ENCODE peak calls at places on chromosomes 6 and 20, in four cellular contexts. One of them, this sample, is unnamed.

GRCh38 chr20:5848711-5849505 is 98.7 kb downstream of the SHLD1 start:
- DNase-seq in HCT116: no peak
- DNase-seq in K562: no peak
- DNase-seq in HepG2: no peak
- DNase-seq in this sample: no peak

GRCh38 chr20:61464634-61465033 is 212.6 kb downstream of the CDH4 start:
- DNase-seq in HCT116: no peak
- DNase-seq in K562: no peak
- DNase-seq in HepG2: no peak
- DNase-seq in this sample: no peak

GRCh38 chr6:21836292-21836691 is 242.7 kb downstream of the SOX4 start:
- DNase-seq in HCT116: no peak
- DNase-seq in K562: no peak
- DNase-seq in HepG2: no peak
- DNase-seq in this sample: no peak

GRCh38 chr6:41535766-41536165 is 10.4 kb upstream of the FOXP4 start:
- DNase-seq in HCT116: no peak
- DNase-seq in K562: no peak
- DNase-seq in HepG2: no peak
- DNase-seq in this sample: no peak

GRCh38 chr20:40959325-40960092 is 69.1 kb upstream of the TOP1 start:
- DNase-seq in HCT116: no peak
- DNase-seq in K562: no peak
- DNase-seq in HepG2: no peak
- DNase-seq in this sample: no peak

GRCh38 chr6:91751496-91751895 is 1164.6 kb upstream of the MAP3K7 start:
- DNase-seq in HCT116: no peak
- DNase-seq in K562: no peak
- DNase-seq in HepG2: no peak
- DNase-seq in this sample: no peak

GRCh38 chr6:219641-220198 is 72.6 kb upstream of the DUSP22 start:
- DNase-seq in HCT116: no peak
- DNase-seq in K562: peak; percentile 56
- DNase-seq in HepG2: peak; percentile 71
- DNase-seq in this sample: no peak

GRCh38 chr20:36754656-36755222 is 8.8 kb upstream of the NDRG3 start:
- DNase-seq in HCT116: peak; percentile 37
- DNase-seq in K562: peak; percentile 63
- DNase-seq in HepG2: peak; percentile 84
- DNase-seq in this sample: peak; percentile 78

GRCh38 chr6:109081516-109081915 is 13.1 kb downstream of the SESN1 start:
- DNase-seq in HCT116: no peak
- DNase-seq in K562: no peak
- DNase-seq in HepG2: no peak
- DNase-seq in this sample: no peak

GRCh38 chr6:72946766-72947165 is 278.5 kb downstream of the KHDC1L start:
- DNase-seq in HCT116: no peak
- DNase-seq in K562: no peak
- DNase-seq in HepG2: peak; percentile 3
- DNase-seq in this sample: no peak

GRCh38 chr6:149235130-149235561 is 82.4 kb upstream of the TAB2 start:
- DNase-seq in HCT116: peak; percentile 82
- DNase-seq in K562: no peak
- DNase-seq in HepG2: peak; percentile 54
- DNase-seq in this sample: no peak

GRCh38 chr20:21272279-21272678 is 30.9 kb upstream of the XRN2 start:
- DNase-seq in HCT116: no peak
- DNase-seq in K562: no peak
- DNase-seq in HepG2: no peak
- DNase-seq in this sample: no peak

GRCh38 chr6:54846857-54847721 is 518 bp downstream of the FAM83B start:
- DNase-seq in HCT116: no peak
- DNase-seq in K562: no peak
- DNase-seq in HepG2: no peak
- DNase-seq in this sample: no peak

GRCh38 chr20:47280668-47281067 is 75.8 kb downstream of the ZMYND8 start:
- DNase-seq in HCT116: no peak
- DNase-seq in K562: no peak
- DNase-seq in HepG2: no peak
- DNase-seq in this sample: no peak

GRCh38 chr6:72890671-72891070 is 268.8 kb downstream of the KCNQ5 start:
- DNase-seq in HCT116: no peak
- DNase-seq in K562: no peak
- DNase-seq in HepG2: no peak
- DNase-seq in this sample: no peak

GRCh38 chr6:32838114-32838958 is at the start of gene TAP2:
- DNase-seq in HCT116: peak; percentile 79
- DNase-seq in K562: peak; percentile 97
- DNase-seq in HepG2: peak; percentile 89
- DNase-seq in this sample: peak; percentile 63

GRCh38 chr6:32842021-32842650 is 1.7 kb downstream of the PSMB8 start:
- DNase-seq in HCT116: no peak
- DNase-seq in K562: no peak
- DNase-seq in HepG2: no peak
- DNase-seq in this sample: no peak

GRCh38 chr6:32839356-32839755 is 817 bp upstream of the TAP2 start:
- DNase-seq in HCT116: no peak
- DNase-seq in K562: no peak
- DNase-seq in HepG2: no peak
- DNase-seq in this sample: no peak

GRCh38 chr6:32842690-32843089 is 1.2 kb downstream of the PSMB8 start:
- DNase-seq in HCT116: no peak
- DNase-seq in K562: no peak
- DNase-seq in HepG2: no peak
- DNase-seq in this sample: no peak

DNA sequence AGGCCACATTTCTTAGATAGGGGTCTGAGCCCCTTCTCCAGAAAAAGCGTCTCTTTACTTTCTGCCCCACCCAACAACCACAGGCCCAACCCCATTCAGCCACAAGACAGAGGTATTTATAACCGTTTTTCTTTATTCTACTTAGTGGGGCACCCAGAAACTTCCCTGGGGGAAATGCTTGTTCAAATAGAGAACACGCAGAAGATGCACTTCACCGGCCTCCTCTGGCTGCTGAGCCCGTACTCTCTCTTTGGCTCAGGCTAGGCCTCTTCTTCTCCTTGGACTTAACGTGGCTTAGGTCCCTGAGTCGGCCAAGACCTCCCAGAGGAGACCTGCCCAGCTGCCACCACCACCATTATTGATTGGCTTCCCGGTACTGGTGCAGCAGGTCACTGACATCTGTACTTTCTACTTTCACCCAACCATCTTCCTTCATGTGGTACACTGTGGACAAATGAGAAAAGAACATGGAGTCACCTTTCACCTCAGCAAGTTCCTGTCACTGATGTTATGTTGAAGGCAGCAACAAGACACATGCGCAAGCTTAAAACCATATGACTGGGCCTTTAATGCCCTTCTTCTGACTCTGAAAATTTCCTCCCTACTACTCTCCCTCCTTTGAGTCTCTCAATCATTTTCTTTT is 2.2 kb upstream of the TAP2 start:
- DNase-seq in HCT116: no peak
- DNase-seq in K562: no peak
- DNase-seq in HepG2: no peak
- DNase-seq in this sample: no peak
- H3K27me3 ChIP-seq in HCT116: no peaks in the 10 kb centered on the region
- H3K27me3 ChIP-seq in K562: peaks cover 12% of the 10 kb centered on the region
- H3K27me3 ChIP-seq in HepG2: no peaks in the 10 kb centered on the region
- H3K27me3 ChIP-seq in this sample: no peaks in the 10 kb centered on the region

GRCh38 chr6:44264154-44265002 is 973 bp downstream of the NFKBIE start:
- DNase-seq in HCT116: no peak
- DNase-seq in K562: no peak
- DNase-seq in HepG2: no peak
- DNase-seq in this sample: no peak
- TF ChIP-seq TCF7L2 in HCT116: no peak
- TF ChIP-seq TCF7L2 in K562: no peak
- TF ChIP-seq TCF7L2 in HepG2: no peak
- TF ChIP-seq TCF7L2 in this sample: no peak

GRCh38 chr6:151614630-151615029 is 120.8 kb downstream of the CCDC170 start:
- DNase-seq in HCT116: no peak
- DNase-seq in K562: no peak
- DNase-seq in HepG2: no peak
- DNase-seq in this sample: no peak
- TF ChIP-seq SIN3A in HCT116: no peak
- TF ChIP-seq SIN3A in K562: no peak
- TF ChIP-seq SIN3A in HepG2: no peak
- TF ChIP-seq SIN3A in this sample: no peak

GRCh38 chr20:57294558-57294957 is 28.1 kb upstream of the BMP7 start:
- DNase-seq in HCT116: no peak
- DNase-seq in K562: no peak
- DNase-seq in HepG2: peak; percentile 19
- DNase-seq in this sample: no peak

GRCh38 chr20:57293998-57294397 is 27.6 kb upstream of the BMP7 start:
- DNase-seq in HCT116: no peak
- DNase-seq in K562: no peak
- DNase-seq in HepG2: no peak
- DNase-seq in this sample: no peak

GRCh38 chr20:57291003-57291402 is 24.6 kb upstream of the BMP7 start:
- DNase-seq in HCT116: no peak
- DNase-seq in K562: no peak
- DNase-seq in HepG2: no peak
- DNase-seq in this sample: no peak

GRCh38 chr20:57291694-57292093 is 25.3 kb upstream of the BMP7 start:
- DNase-seq in HCT116: no peak
- DNase-seq in K562: no peak
- DNase-seq in HepG2: no peak
- DNase-seq in this sample: no peak

DNA sequence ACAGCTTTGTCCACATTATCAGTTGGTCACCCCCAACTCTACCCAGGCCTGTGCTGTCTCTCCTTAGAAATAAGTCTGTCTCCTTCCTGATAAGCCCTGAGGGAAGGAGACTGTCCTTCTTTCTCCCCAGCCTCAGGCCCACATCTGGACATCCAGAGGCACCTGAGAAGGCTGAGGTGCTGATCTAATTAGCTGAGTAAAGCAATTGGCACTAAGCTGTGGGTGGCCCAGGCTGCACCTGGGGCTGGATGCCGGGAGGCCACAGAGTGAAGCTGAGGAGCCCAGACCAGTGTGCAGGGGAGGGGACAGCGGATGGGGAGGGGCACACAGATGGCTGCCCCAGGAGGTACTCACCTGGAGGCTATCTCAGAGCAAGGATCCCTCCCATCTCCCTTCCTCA is 26.2 kb upstream of the BMP7 start:
- DNase-seq in HCT116: no peak
- DNase-seq in K562: no peak
- DNase-seq in HepG2: no peak
- DNase-seq in this sample: no peak
- H3K27me3 ChIP-seq in HCT116: peaks cover 30% of the 10 kb centered on the region
- H3K27me3 ChIP-seq in K562: peaks cover 69% of the 10 kb centered on the region
- H3K27me3 ChIP-seq in HepG2: peaks cover 66% of the 10 kb centered on the region
- H3K27me3 ChIP-seq in this sample: peaks cover 9% of the 10 kb centered on the region